ENCODE peak calls at places on chromosomes 16 and 17, in eight cellular contexts. One of them, this sample, is unnamed.

GRCh38 chr17:3026856-3027751 is 36.3 kb downstream of the OR1D5 start:
- DNase-seq in HCT116: no peak
- DNase-seq in K562: no peak
- DNase-seq in endothelial cell of umbilical vein: no peak
- DNase-seq in GM12878: no peak
- DNase-seq in H1: no peak
- DNase-seq in HepG2: no peak
- DNase-seq in GM23338: no peak
- DNase-seq in this sample: no peak

GRCh38 chr17:42527932-42528331 is 8.1 kb upstream of the NAGLU start:
- DNase-seq in GM12878: no peak
- DNase-seq in HCT116: no peak
- DNase-seq in endothelial cell of umbilical vein: no peak
- DNase-seq in HepG2: peak; percentile 58
- DNase-seq in H1: no peak
- DNase-seq in GM23338: no peak
- DNase-seq in K562: no peak
- DNase-seq in this sample: no peak

GRCh38 chr17:3916013-3916696 is at the start of gene P2RX1:
- DNase-seq in GM23338: no peak
- DNase-seq in HepG2: no peak
- DNase-seq in K562: peak; percentile 68
- DNase-seq in HCT116: no peak
- DNase-seq in endothelial cell of umbilical vein: no peak
- DNase-seq in H1: no peak
- DNase-seq in GM12878: no peak
- DNase-seq in this sample: no peak

GRCh38 chr16:24610421-24610765 is 71.0 kb downstream of the RBBP6 start:
- DNase-seq in GM12878: no peak
- DNase-seq in HCT116: no peak
- DNase-seq in K562: no peak
- DNase-seq in HepG2: no peak
- DNase-seq in H1: no peak
- DNase-seq in GM23338: peak; percentile 73
- DNase-seq in endothelial cell of umbilical vein: peak; percentile 21
- DNase-seq in this sample: no peak

GRCh38 chr17:48488548-48489106 is 42.2 kb downstream of the HOXB1 start:
- DNase-seq in HCT116: no peak
- DNase-seq in K562: peak; percentile 80
- DNase-seq in GM23338: no peak
- DNase-seq in GM12878: no peak
- DNase-seq in endothelial cell of umbilical vein: no peak
- DNase-seq in H1: no peak
- DNase-seq in HepG2: no peak
- DNase-seq in this sample: no peak

GRCh38 chr17:27635275-27635823 is 4.4 kb downstream of the LGALS9 start:
- DNase-seq in GM23338: no peak
- DNase-seq in HepG2: no peak
- DNase-seq in H1: no peak
- DNase-seq in K562: no peak
- DNase-seq in endothelial cell of umbilical vein: no peak
- DNase-seq in GM12878: no peak
- DNase-seq in HCT116: no peak
- DNase-seq in this sample: no peak

GRCh38 chr16:57504001-57504400 is 17.7 kb upstream of the DOK4 start:
- DNase-seq in endothelial cell of umbilical vein: no peak
- DNase-seq in HepG2: no peak
- DNase-seq in HCT116: no peak
- DNase-seq in K562: no peak
- DNase-seq in GM12878: no peak
- DNase-seq in H1: no peak
- DNase-seq in GM23338: no peak
- DNase-seq in this sample: no peak

GRCh38 chr16:27461483-27462171 is 59.7 kb downstream of the IL21R start:
- DNase-seq in GM23338: no peak
- DNase-seq in H1: no peak
- DNase-seq in HCT116: no peak
- DNase-seq in GM12878: no peak
- DNase-seq in endothelial cell of umbilical vein: peak; percentile 69
- DNase-seq in HepG2: no peak
- DNase-seq in K562: no peak
- DNase-seq in this sample: no peak

GRCh38 chr17:74807376-74807775 is 31.2 kb upstream of the NAT9 start:
- DNase-seq in GM12878: no peak
- DNase-seq in endothelial cell of umbilical vein: no peak
- DNase-seq in HepG2: no peak
- DNase-seq in HCT116: no peak
- DNase-seq in GM23338: no peak
- DNase-seq in K562: no peak
- DNase-seq in H1: no peak
- DNase-seq in this sample: no peak

GRCh38 chr17:57423541-57423940 is 167.2 kb downstream of the MSI2 start:
- DNase-seq in HCT116: no peak
- DNase-seq in GM12878: no peak
- DNase-seq in K562: no peak
- DNase-seq in HepG2: no peak
- DNase-seq in endothelial cell of umbilical vein: no peak
- DNase-seq in GM23338: no peak
- DNase-seq in H1: no peak
- DNase-seq in this sample: no peak

GRCh38 chr17:68229619-68230018 is 18.2 kb upstream of the AMZ2 start:
- DNase-seq in GM23338: no peak
- DNase-seq in HCT116: no peak
- DNase-seq in HepG2: no peak
- DNase-seq in endothelial cell of umbilical vein: no peak
- DNase-seq in GM12878: no peak
- DNase-seq in K562: no peak
- DNase-seq in H1: no peak
- DNase-seq in this sample: no peak

GRCh38 chr17:50346313-50347086 is 574 bp downstream of the XYLT2 start:
- DNase-seq in HepG2: no peak
- DNase-seq in K562: peak; percentile 75
- DNase-seq in H1: no peak
- DNase-seq in endothelial cell of umbilical vein: peak; percentile 29
- DNase-seq in GM12878: no peak
- DNase-seq in GM23338: peak; percentile 75
- DNase-seq in HCT116: no peak
- DNase-seq in this sample: no peak

GRCh38 chr16:49440156-49441065 is 66.8 kb downstream of the C16orf78 start:
- DNase-seq in HepG2: no peak
- DNase-seq in endothelial cell of umbilical vein: no peak
- DNase-seq in GM12878: no peak
- DNase-seq in K562: no peak
- DNase-seq in GM23338: no peak
- DNase-seq in HCT116: no peak
- DNase-seq in H1: no peak
- DNase-seq in this sample: no peak

GRCh38 chr16:83810906-83811305 is 3.1 kb downstream of the HSBP1 start:
- DNase-seq in HCT116: no peak
- DNase-seq in H1: no peak
- DNase-seq in GM23338: no peak
- DNase-seq in HepG2: no peak
- DNase-seq in K562: no peak
- DNase-seq in endothelial cell of umbilical vein: no peak
- DNase-seq in GM12878: no peak
- DNase-seq in this sample: no peak

GRCh38 chr16:68448360-68448970 is at the start of gene SMPD3:
- DNase-seq in H1: peak; percentile 99
- DNase-seq in GM23338: peak; percentile 100
- DNase-seq in K562: peak; percentile 95
- DNase-seq in GM12878: peak; percentile 86
- DNase-seq in HepG2: peak; percentile 99
- DNase-seq in endothelial cell of umbilical vein: peak; percentile 98
- DNase-seq in HCT116: peak; percentile 90
- DNase-seq in this sample: peak; percentile 87
- TF ChIP-seq POLR2AphosphoS5 in H1: no peak
- TF ChIP-seq POLR2AphosphoS5 in GM23338: peak; percentile 63
- TF ChIP-seq POLR2AphosphoS5 in K562: no peak
- TF ChIP-seq POLR2AphosphoS5 in GM12878: no peak
- TF ChIP-seq POLR2AphosphoS5 in HepG2: no peak
- TF ChIP-seq POLR2AphosphoS5 in endothelial cell of umbilical vein: peak; percentile 16
- TF ChIP-seq POLR2AphosphoS5 in HCT116: no peak
- TF ChIP-seq POLR2AphosphoS5 in this sample: no peak

GRCh38 chr16:19033761-19034160 is 33.7 kb upstream of the COQ7 start:
- DNase-seq in H1: no peak
- DNase-seq in endothelial cell of umbilical vein: no peak
- DNase-seq in HepG2: no peak
- DNase-seq in K562: no peak
- DNase-seq in HCT116: no peak
- DNase-seq in GM12878: no peak
- DNase-seq in GM23338: no peak
- DNase-seq in this sample: no peak
- H3K4me3 ChIP-seq in H1: no peak overlapping the region
- H3K4me3 ChIP-seq in endothelial cell of umbilical vein: no peak overlapping the region
- H3K4me3 ChIP-seq in HepG2: no peak overlapping the region
- H3K4me3 ChIP-seq in K562: no peak overlapping the region
- H3K4me3 ChIP-seq in HCT116: no peak overlapping the region
- H3K4me3 ChIP-seq in GM12878: no peak overlapping the region
- H3K4me3 ChIP-seq in GM23338: no peak overlapping the region
- H3K4me3 ChIP-seq in this sample: no peak overlapping the region

DNA sequence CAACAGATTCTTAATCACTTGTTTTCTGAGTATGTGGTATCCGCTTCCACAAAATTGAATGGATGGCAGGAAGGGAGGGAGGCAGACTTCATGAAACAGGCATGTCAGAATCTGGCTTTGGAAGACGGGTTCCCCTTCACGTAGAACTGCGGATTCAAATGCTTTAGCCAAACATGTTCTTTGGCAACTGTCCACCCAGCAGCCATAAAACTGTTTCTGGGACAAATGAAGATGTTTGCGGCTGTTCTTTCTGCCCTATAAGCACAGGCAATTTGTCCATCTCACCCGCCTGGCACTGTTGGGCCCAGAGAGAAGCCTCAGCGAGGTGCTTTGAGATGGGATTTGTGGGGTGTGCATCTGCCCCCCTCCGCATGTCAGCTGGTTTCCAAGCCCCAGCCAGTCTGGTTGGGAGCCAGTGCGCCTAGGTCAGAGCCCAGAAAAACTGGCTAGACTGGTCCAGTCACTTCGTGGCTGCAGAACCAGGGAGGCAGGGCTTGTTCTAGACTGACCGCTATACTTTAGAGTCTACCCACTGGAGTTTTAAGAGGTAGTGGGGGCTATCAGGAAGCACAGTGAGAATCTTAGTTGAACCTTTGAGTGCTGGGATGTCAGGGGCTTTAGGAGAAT is 6.3 kb downstream of the CRHR1 start:
- DNase-seq in endothelial cell of umbilical vein: no peak
- DNase-seq in GM23338: no peak
- DNase-seq in HepG2: no peak
- DNase-seq in HCT116: no peak
- DNase-seq in H1: no peak
- DNase-seq in GM12878: no peak
- DNase-seq in K562: no peak
- DNase-seq in this sample: no peak
- TF ChIP-seq EZH2 in endothelial cell of umbilical vein: no peak
- TF ChIP-seq EZH2 in GM23338: no peak
- TF ChIP-seq EZH2 in HepG2: no peak
- TF ChIP-seq EZH2 in HCT116: no peak
- TF ChIP-seq EZH2 in H1: no peak
- TF ChIP-seq EZH2 in GM12878: no peak
- TF ChIP-seq EZH2 in K562: no peak
- TF ChIP-seq EZH2 in this sample: no peak

GRCh38 chr16:5447734-5448133 is 350.1 kb upstream of the EEF2KMT start:
- DNase-seq in K562: no peak
- DNase-seq in endothelial cell of umbilical vein: no peak
- DNase-seq in H1: no peak
- DNase-seq in GM12878: no peak
- DNase-seq in HCT116: no peak
- DNase-seq in GM23338: peak; percentile 29
- DNase-seq in HepG2: no peak
- DNase-seq in this sample: no peak
- TF ChIP-seq POLR2AphosphoS5 in K562: no peak
- TF ChIP-seq POLR2AphosphoS5 in endothelial cell of umbilical vein: no peak
- TF ChIP-seq POLR2AphosphoS5 in H1: no peak
- TF ChIP-seq POLR2AphosphoS5 in GM12878: no peak
- TF ChIP-seq POLR2AphosphoS5 in HCT116: no peak
- TF ChIP-seq POLR2AphosphoS5 in GM23338: no peak
- TF ChIP-seq POLR2AphosphoS5 in HepG2: no peak
- TF ChIP-seq POLR2AphosphoS5 in this sample: no peak

DNA sequence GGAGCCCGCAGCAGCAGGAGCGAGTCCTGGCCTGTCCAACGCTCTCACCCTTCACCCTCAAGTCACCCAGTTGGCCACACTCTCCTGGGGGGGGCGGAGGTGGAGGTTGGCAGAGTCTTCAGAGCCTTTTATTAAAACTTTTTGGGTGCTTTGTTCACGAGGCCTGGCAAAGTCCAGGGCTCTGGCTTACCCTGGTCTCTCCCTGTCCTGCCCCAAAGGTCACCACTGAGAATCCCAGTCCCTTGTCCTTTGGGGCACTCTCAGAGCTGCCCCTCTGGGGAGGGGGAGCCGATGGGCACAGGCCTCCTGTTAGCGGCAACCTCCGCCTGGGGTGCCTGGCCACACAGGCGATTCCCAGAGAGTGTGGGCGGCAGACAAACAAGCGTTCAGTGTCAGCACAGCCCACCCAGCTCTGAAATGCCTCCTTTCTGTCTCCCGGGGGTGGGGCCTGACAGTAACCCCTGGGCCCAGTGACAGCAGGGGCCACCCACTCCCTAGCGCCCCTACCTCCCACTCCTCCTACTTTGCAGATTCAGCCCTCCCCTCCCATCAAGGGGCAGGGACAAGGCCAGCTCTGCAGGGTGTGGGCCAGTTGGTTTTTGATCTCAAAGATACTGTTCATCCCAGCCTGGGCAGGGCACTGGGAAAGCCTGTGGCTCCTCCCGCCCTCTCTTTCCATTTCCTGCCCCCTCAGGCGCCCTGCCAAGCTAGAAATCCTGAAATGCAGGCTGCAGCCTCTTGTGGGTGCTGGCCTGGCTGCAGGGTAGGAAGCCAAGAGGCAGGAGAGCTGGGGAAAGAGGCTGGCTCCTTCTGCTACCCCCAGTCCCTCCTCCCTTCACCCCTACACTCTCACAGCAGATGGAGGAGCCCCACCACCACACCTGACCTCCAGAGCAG is 36.6 kb upstream of the EMP2 start:
- DNase-seq in HepG2: peak; percentile 96
- DNase-seq in endothelial cell of umbilical vein: no peak
- DNase-seq in K562: peak; percentile 33
- DNase-seq in GM23338: peak; percentile 61
- DNase-seq in H1: no peak
- DNase-seq in GM12878: no peak
- DNase-seq in HCT116: peak; percentile 8
- DNase-seq in this sample: no peak
- H3K4me3 ChIP-seq in HepG2: peak overlapping the region; percentile 77
- H3K4me3 ChIP-seq in endothelial cell of umbilical vein: no peak overlapping the region
- H3K4me3 ChIP-seq in K562: no peak overlapping the region
- H3K4me3 ChIP-seq in GM23338: peak overlapping the region; percentile 48
- H3K4me3 ChIP-seq in H1: no peak overlapping the region
- H3K4me3 ChIP-seq in GM12878: no peak overlapping the region
- H3K4me3 ChIP-seq in HCT116: no peak overlapping the region
- H3K4me3 ChIP-seq in this sample: no peak overlapping the region

This sample was measured in SK-N-MC.